ENCODE peak calls at places on chromosomes 4 and X, in seven cellular contexts. Z, W, I, R, E, O and X are unnamed samples.

GRCh38 chr4:90357117-90357710 is 230.0 kb downstream of the CCSER1 start:
- DNase-seq in Z (no peak), W (peak), I (no peak), R (no peak), E (no peak), O (no peak), X (no peak)

GRCh38 chr4:22071749-22072148 is 123.2 kb upstream of the KCNIP4 start:
- DNase-seq in Z (no peak), W (no peak), I (no peak), R (no peak), E (no peak), O (no peak), X (no peak)

GRCh38 chr4:40254961-40255721 is 58.3 kb downstream of the RHOH start:
- DNase-seq in Z (no peak), W (peak), I (no peak), R (no peak), E (no peak), O (no peak), X (no peak)

GRCh38 chrX:123464709-123465108 is 268.1 kb downstream of the THOC2 start:
- DNase-seq in Z (no peak), W (no peak), I (no peak), R (no peak), E (no peak), O (no peak), X (no peak)

GRCh38 chr4:184732126-184732525 is 1.8 kb downstream of the CENPU start:
- DNase-seq in Z (no peak), W (peak), I (no peak), R (no peak), E (no peak), O (no peak), X (no peak)

GRCh38 chrX:107924136-107924746 is 57.9 kb downstream of the TEX13B start:
- DNase-seq in Z (no peak), W (no peak), I (no peak), R (no peak), E (no peak), O (no peak), X (no peak)

GRCh38 chr4:101169044-101170014 is 178.0 kb downstream of the PPP3CA start:
- DNase-seq in Z (no peak), W (peak), I (peak), R (no peak), E (peak), O (no peak), X (peak)

GRCh38 chr4:21476753-21477152 is 471.8 kb downstream of the KCNIP4 start:
- DNase-seq in Z (no peak), W (no peak), I (no peak), R (no peak), E (peak), O (no peak), X (no peak)

GRCh38 chr4:3067473-3068001 is 6.8 kb downstream of the HTT-AS start:
- DNase-seq in Z (no peak), W (no peak), I (peak), R (no peak), E (no peak), O (no peak), X (no peak)

GRCh38 chrX:136039968-136040367 is 54.7 kb downstream of the SLC9A6 start:
- DNase-seq in Z (no peak), W (no peak), I (no peak), R (no peak), E (no peak), O (no peak), X (no peak)

GRCh38 chr4:139229534-139230039 is 50.4 kb downstream of the MGARP start:
- DNase-seq in Z (no peak), W (peak), I (no peak), R (no peak), E (no peak), O (no peak), X (no peak)

GRCh38 chrX:46588263-46588662 is 14.7 kb downstream of the CHST7 start:
- DNase-seq in Z (no peak), W (peak), I (no peak), R (peak), E (peak), O (no peak), X (no peak)

GRCh38 chrX:13323241-13323640 is 3.4 kb upstream of the ATXN3L start:
- DNase-seq in Z (no peak), W (no peak), I (no peak), R (no peak), E (no peak), O (no peak), X (no peak)

GRCh38 chr4:156672924-156673323 is 298.7 kb downstream of the PDGFC start:
- DNase-seq in Z (no peak), W (no peak), I (no peak), R (no peak), E (no peak), O (no peak), X (no peak)

GRCh38 chr4:81635747-81636146 is 164.0 kb upstream of the RASGEF1B start:
- DNase-seq in Z (peak), W (no peak), I (no peak), R (peak), E (no peak), O (no peak), X (peak)

GRCh38 chr4:91298156-91298700 is 1005.5 kb upstream of the GRID2 start:
- DNase-seq in Z (no peak), W (no peak), I (no peak), R (no peak), E (no peak), O (no peak), X (no peak)

GRCh38 chr4:87502580-87503238 is 26.5 kb downstream of the SPARCL1 start:
- DNase-seq in Z (no peak), W (peak), I (no peak), R (no peak), E (no peak), O (no peak), X (no peak)

GRCh38 chrX:19440713-19441112 is 74.6 kb downstream of the MAP3K15 start:
- DNase-seq in Z (no peak), W (peak), I (no peak), R (no peak), E (no peak), O (no peak), X (no peak)

GRCh38 chr4:154872198-154872597 is 91.1 kb downstream of the RBM46 start:
- DNase-seq in Z (no peak), W (no peak), I (no peak), R (no peak), E (no peak), O (no peak), X (no peak)

GRCh38 chrX:40772290-40772689 is 36.9 kb upstream of the MED14 start:
- DNase-seq in Z (no peak), W (peak), I (no peak), R (no peak), E (no peak), O (no peak), X (no peak)

GRCh38 chr4:97016186-97016945 is 1126.9 kb downstream of the STPG2 start:
- DNase-seq in Z (no peak), W (no peak), I (no peak), R (no peak), E (no peak), O (no peak), X (no peak)

GRCh38 chr4:168734703-168735688 is 238.1 kb downstream of the PALLD start:
- DNase-seq in Z (no peak), W (peak), I (no peak), R (no peak), E (no peak), O (no peak), X (no peak)

GRCh38 chr4:59094505-59094904 is 1984.3 kb upstream of the IGFBP7 start:
- DNase-seq in Z (no peak), W (no peak), I (no peak), R (no peak), E (peak), O (no peak), X (no peak)

GRCh38 chr4:17605236-17605635 is 9.2 kb upstream of the MED28 start:
- DNase-seq in Z (no peak), W (peak), I (no peak), R (no peak), E (no peak), O (no peak), X (no peak)

GRCh38 chr4:155903453-155903852 is at the start of gene TDO2:
- DNase-seq in Z (no peak), W (no peak), I (no peak), R (no peak), E (no peak), O (no peak), X (no peak)

GRCh38 chrX:72576161-72576896 is 3.7 kb upstream of the HDAC8 start:
- DNase-seq in Z (no peak), W (peak), I (no peak), R (no peak), E (no peak), O (no peak), X (peak)

GRCh38 chr4:76035799-76036389 is at the start of gene CXCL11:
- DNase-seq in Z (no peak), W (peak), I (no peak), R (no peak), E (no peak), O (no peak), X (no peak)

GRCh38 chrX:31225819-31226218 is 154.0 kb upstream of the FTHL17 start:
- DNase-seq in Z (no peak), W (no peak), I (no peak), R (no peak), E (no peak), O (no peak), X (no peak)

GRCh38 chr4:185811509-185812364 is at the start of gene SORBS2:
- DNase-seq in Z (peak), W (peak), I (no peak), R (no peak), E (no peak), O (no peak), X (peak)
- TF ChIP-seq POLR2A in Z (no peak), W (no peak), I (no peak), R (no peak), E (no peak), O (no peak), X (peak)

GRCh38 chr4:186149872-186150271 is 41.5 kb upstream of the CYP4V2 start:
- DNase-seq in Z (no peak), W (no peak), I (peak), R (peak), E (peak), O (no peak), X (peak)

GRCh38 chr4:186148335-186148975 is 42.9 kb upstream of the CYP4V2 start:
- DNase-seq in Z (no peak), W (no peak), I (no peak), R (no peak), E (no peak), O (no peak), X (no peak)

GRCh38 chr4:186146443-186146842 is 41.9 kb downstream of the FAM149A start:
- DNase-seq in Z (no peak), W (no peak), I (no peak), R (no peak), E (no peak), O (no peak), X (no peak)

GRCh38 chr4:186144596-186145569 is 40.4 kb downstream of the FAM149A start:
- DNase-seq in Z (peak), W (peak), I (peak), R (no peak), E (peak), O (peak), X (peak)

GRCh38 chr4:186144180-186144579 is 39.7 kb downstream of the FAM149A start:
- DNase-seq in Z (no peak), W (peak), I (no peak), R (no peak), E (peak), O (no peak), X (peak)
- TF ChIP-seq POLR2A in Z (no peak), W (no peak), I (no peak), R (no peak), E (no peak), O (no peak), X (no peak)

DNA sequence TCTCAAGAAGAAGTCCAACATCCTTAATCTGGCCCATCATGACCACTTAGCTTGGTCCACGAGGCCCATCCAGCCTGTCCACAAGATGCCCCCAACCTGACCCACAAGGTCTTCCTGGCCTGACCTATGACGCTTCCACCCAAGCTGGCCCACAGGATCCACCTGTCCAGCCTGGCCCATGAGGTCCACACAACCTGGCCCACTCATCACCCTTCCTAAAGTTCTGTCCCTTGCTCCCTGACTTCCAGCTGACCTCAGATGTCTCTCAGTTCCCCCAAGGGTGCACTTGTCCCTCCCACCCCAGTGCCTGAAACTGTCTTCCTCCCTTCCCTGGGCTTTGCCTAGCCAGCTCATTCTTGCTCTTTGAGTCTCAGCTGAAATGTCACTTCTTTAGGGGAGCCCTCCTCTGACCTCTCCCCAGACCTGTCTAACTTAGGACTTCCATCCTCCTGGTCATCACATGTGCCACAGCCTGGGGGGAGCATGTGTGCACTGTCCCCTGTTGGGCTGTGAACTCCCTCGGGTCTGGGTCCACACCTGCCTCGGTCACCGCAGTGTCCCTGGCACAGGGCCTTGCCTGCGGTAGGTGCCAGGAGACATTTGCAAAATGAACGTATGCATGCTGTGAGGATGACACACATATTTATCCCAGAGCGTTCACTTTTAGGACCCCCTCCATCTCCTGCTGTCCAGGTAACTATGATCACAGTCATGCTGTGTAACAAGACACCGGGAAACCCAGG is 61.7 kb downstream of the EVC start:
- DNase-seq in Z (no peak), W (no peak), I (peak), R (no peak), E (no peak), O (peak), X (no peak)
- TF ChIP-seq POLR2A in Z (no peak), W (no peak), I (no peak), R (no peak), E (no peak), O (no peak), X (no peak)

DNA sequence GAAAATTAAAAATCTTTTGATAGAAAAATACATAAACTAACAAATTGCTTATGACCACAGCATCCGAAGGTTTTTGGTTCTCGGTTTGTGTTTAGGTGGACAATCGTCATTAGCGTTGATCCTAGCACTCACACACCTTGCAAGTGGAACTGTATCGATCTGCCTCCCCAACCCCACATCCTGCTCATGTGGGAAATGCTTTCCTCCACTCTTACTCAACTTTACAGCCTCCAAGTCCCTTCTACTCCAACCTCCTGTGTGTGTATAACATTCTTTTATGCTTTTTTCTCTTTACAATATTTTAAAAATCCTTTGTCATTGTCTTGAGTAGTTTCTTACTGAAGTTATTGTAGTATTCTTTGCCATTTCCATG is 15.6 kb upstream of the TMEM131L start:
- DNase-seq in Z (no peak), W (no peak), I (no peak), R (no peak), E (no peak), O (no peak), X (no peak)
- TF ChIP-seq POLR2A in Z (no peak), W (no peak), I (no peak), R (no peak), E (no peak), O (no peak), X (no peak)

GRCh38 chrX:3124041-3124440 is 82.8 kb downstream of the ARSF start:
- DNase-seq in Z (no peak), W (peak), I (no peak), R (no peak), E (no peak), O (no peak), X (no peak)
- TF ChIP-seq POLR2A in Z (no peak), W (no peak), I (no peak), R (no peak), E (no peak), O (no peak), X (no peak)

GRCh38 chr4:151408630-151409469 is at the start of gene FHIP1A:
- DNase-seq in Z (peak), W (peak), I (peak), R (peak), E (peak), O (peak), X (peak)
- TF ChIP-seq POLR2A in Z (peak), W (no peak), I (no peak), R (peak), E (peak), O (no peak), X (peak)